ENCODE peak calls at places on chromosome 11, in ten cellular contexts. L is thoracic aorta, D is SK-N-SH, C is tibial artery, M is suprapubic skin, A is heart left ventricle, X is uterus, N is OCI-LY7, V is A673, U is right lobe of liver. Q is an unnamed sample.

GRCh38 chr11:35282226-35282882 is 137.0 kb downstream of the SLC1A2 start:
- DNase-seq in L (no peak), D (no peak), C (no peak), M (no peak), A (no peak), X (peak; percentile 31), N (no peak), V (no peak), U (no peak), Q (no peak)

GRCh38 chr11:19455731-19456130 is 215.0 kb upstream of the E2F8 start:
- DNase-seq in L (no peak), D (no peak), C (no peak), M (no peak), A (no peak), X (peak; percentile 18), N (no peak), V (no peak), U (no peak), Q (no peak)

GRCh38 chr11:113663567-113663966 is 42.5 kb downstream of the TMPRSS5 start:
- DNase-seq in L (no peak), D (no peak), C (no peak), M (no peak), A (no peak), X (no peak), N (no peak), V (no peak), U (no peak), Q (no peak)

GRCh38 chr11:101555366-101555765 is 28.4 kb downstream of the TRPC6 start:
- DNase-seq in L (no peak), D (no peak), C (no peak), M (no peak), A (no peak), X (no peak), N (no peak), V (no peak), U (no peak), Q (no peak)

GRCh38 chr11:2521681-2522630 is 77.1 kb downstream of the KCNQ1 start:
- DNase-seq in L (no peak), D (peak; percentile 19), C (peak; percentile 64), M (peak; percentile 63), A (peak; percentile 15), X (peak; percentile 9), N (no peak), V (no peak), U (peak; percentile 45), Q (peak; percentile 58)

GRCh38 chr11:36035454-36035853 is 91.6 kb downstream of the LDLRAD3 start:
- DNase-seq in L (no peak), D (no peak), C (no peak), M (no peak), A (no peak), X (no peak), N (no peak), V (no peak), U (no peak), Q (no peak)

GRCh38 chr11:36037031-36037430 is 93.2 kb downstream of the LDLRAD3 start:
- DNase-seq in L (no peak), D (no peak), C (no peak), M (no peak), A (peak; percentile 49), X (no peak), N (no peak), V (no peak), U (peak; percentile 59), Q (no peak)

GRCh38 chr11:116874251-116874650 is 36.8 kb upstream of the APOA1 start:
- DNase-seq in L (no peak), D (no peak), C (no peak), M (no peak), A (no peak), X (no peak), N (no peak), V (no peak), U (no peak), Q (no peak)

GRCh38 chr11:44936951-44937543 is 13.6 kb downstream of the TP53I11 start:
- DNase-seq in L (no peak), D (no peak), C (no peak), M (no peak), A (no peak), X (no peak), N (no peak), V (no peak), U (no peak), Q (no peak)

GRCh38 chr11:131615611-131616010 is 245.2 kb downstream of the NTM start:
- DNase-seq in L (no peak), D (no peak), C (no peak), M (no peak), A (no peak), X (no peak), N (no peak), V (no peak), U (no peak), Q (no peak)

GRCh38 chr11:3904228-3904627 is 48.8 kb downstream of the STIM1 start:
- DNase-seq in L (no peak), D (no peak), C (no peak), M (no peak), A (no peak), X (no peak), N (no peak), V (no peak), U (no peak), Q (no peak)

GRCh38 chr11:3905080-3905953 is 49.9 kb downstream of the STIM1 start:
- DNase-seq in L (no peak), D (no peak), C (no peak), M (no peak), A (no peak), X (no peak), N (no peak), V (no peak), U (no peak), Q (no peak)

GRCh38 chr11:3903207-3903896 is 47.9 kb downstream of the STIM1 start:
- DNase-seq in L (no peak), D (no peak), C (no peak), M (no peak), A (no peak), X (no peak), N (peak; percentile 56), V (no peak), U (no peak), Q (no peak)

GRCh38 chr11:3907590-3907989 is 52.1 kb downstream of the STIM1 start:
- DNase-seq in L (no peak), D (no peak), C (no peak), M (no peak), A (no peak), X (no peak), N (peak; percentile 35), V (no peak), U (no peak), Q (no peak)

GRCh38 chr11:3906166-3906565 is 50.7 kb downstream of the STIM1 start:
- DNase-seq in L (no peak), D (no peak), C (no peak), M (no peak), A (no peak), X (no peak), N (no peak), V (no peak), U (no peak), Q (no peak)
- H3K4me1 ChIP-seq in L (peaks cover 11% of the 10 kb centered on the region), D (peaks cover 9% of the 10 kb centered on the region), C (peaks cover 46% of the 10 kb centered on the region), M (peaks cover 67% of the 10 kb centered on the region), A (peaks cover 11% of the 10 kb centered on the region), X (no peaks in the 10 kb centered on the region), N (peaks cover 59% of the 10 kb centered on the region), V (no peaks in the 10 kb centered on the region), U (peaks cover 45% of the 10 kb centered on the region), Q (peaks cover 20% of the 10 kb centered on the region)

GRCh38 chr11:128506999-128507591 is 80.3 kb downstream of the ETS1 start:
- DNase-seq in L (peak; percentile 93), D (peak; percentile 53), C (peak; percentile 93), M (peak; percentile 93), A (peak; percentile 91), X (peak; percentile 89), N (no peak), V (peak; percentile 59), U (peak; percentile 61), Q (peak; percentile 96)

GRCh38 chr11:128505449-128506058 is 81.8 kb downstream of the ETS1 start:
- DNase-seq in L (no peak), D (peak; percentile 45), C (no peak), M (no peak), A (no peak), X (no peak), N (no peak), V (no peak), U (no peak), Q (no peak)

GRCh38 chr11:128507936-128508335 is 79.4 kb downstream of the ETS1 start:
- DNase-seq in L (no peak), D (no peak), C (no peak), M (no peak), A (no peak), X (no peak), N (no peak), V (no peak), U (no peak), Q (no peak)

GRCh38 chr11:128504489-128504888 is 82.9 kb downstream of the ETS1 start:
- DNase-seq in L (no peak), D (no peak), C (no peak), M (no peak), A (no peak), X (no peak), N (no peak), V (no peak), U (no peak), Q (no peak)

GRCh38 chr11:128506384-128506783 is 81.0 kb downstream of the ETS1 start:
- DNase-seq in L (no peak), D (no peak), C (no peak), M (no peak), A (no peak), X (no peak), N (no peak), V (no peak), U (no peak), Q (no peak)
- TF ChIP-seq CTCF in L (no peak), D (no peak), C (no peak), M (no peak), A (no peak), X (no peak), N (no peak), V (no peak), U (no peak), Q (no peak)

GRCh38 chr11:126354631-126355323 is 709 bp upstream of the ST3GAL4 start:
- DNase-seq in L (no peak), D (no peak), C (no peak), M (peak; percentile 63), A (no peak), X (no peak), N (peak; percentile 48), V (no peak), U (peak; percentile 46), Q (no peak)
- H3K4me1 ChIP-seq in L (peaks cover 35% of the 10 kb centered on the region), D (peaks cover 42% of the 10 kb centered on the region), C (peaks cover 90% of the 10 kb centered on the region), M (peaks cover 57% of the 10 kb centered on the region), A (peaks cover 43% of the 10 kb centered on the region), X (peaks cover 6% of the 10 kb centered on the region), N (peaks cover 39% of the 10 kb centered on the region), V (peaks cover 38% of the 10 kb centered on the region), U (peaks cover 28% of the 10 kb centered on the region), Q (peaks cover 52% of the 10 kb centered on the region)

DNA sequence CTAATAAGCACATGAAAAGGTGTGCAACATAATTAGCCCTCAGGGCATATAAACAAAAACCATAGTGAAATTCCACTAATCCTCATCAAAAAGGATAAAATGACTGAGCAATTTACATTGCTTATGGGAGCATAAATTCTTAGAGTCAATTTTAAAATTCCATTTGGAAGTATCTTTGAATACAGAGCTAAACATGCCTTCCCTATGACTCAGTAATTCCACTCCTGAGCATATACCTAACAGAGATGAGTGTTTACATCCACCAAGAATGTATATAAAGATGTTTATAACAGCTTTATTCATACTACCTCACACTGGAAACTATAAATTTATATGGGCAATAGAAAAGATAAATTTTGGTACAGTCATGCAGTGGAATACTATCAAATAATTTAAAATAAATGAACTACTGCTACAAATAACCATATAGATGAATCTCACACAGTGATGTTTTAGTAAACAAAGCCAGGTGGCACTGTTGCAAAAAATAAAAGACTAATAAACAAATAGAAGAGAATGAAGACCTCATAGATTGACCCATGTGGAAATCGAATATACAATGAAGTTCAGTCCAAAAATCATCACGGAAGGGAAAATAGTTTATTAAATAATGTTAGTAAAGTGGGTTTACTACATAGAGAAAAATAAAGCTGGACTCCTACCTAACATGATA is 8.2 kb upstream of the OR2D2 start:
- DNase-seq in L (no peak), D (no peak), C (no peak), M (no peak), A (no peak), X (no peak), N (peak; percentile 6), V (no peak), U (no peak), Q (no peak)
- TF ChIP-seq CTCF in L (no peak), D (no peak), C (peak; percentile 3), M (no peak), A (no peak), X (no peak), N (peak; percentile 69), V (no peak), U (no peak), Q (no peak)

Q was measured in ascending aorta.